ENCODE peak calls at places on chromosome 17, in five cellular contexts. W is G401, O is C1 segment of cervical spinal cord, M is adipocyte, I is T-helper 2 cell. S is an unnamed sample.

GRCh38 chr17:50443492-50444051 is 17.6 kb downstream of the ACSF2 start:
- DNase-seq in W (peak), O (no peak), M (peak), I (no peak), S (no peak)

GRCh38 chr17:18117533-18117932 is 9.0 kb downstream of the MYO15A start:
- DNase-seq in W (no peak), O (no peak), M (no peak), I (no peak), S (no peak)

GRCh38 chr17:5676012-5676411 is 91.7 kb upstream of the NLRP1 start:
- DNase-seq in W (peak), O (no peak), M (peak), I (no peak), S (no peak)

GRCh38 chr17:50950002-50950877 is 84.1 kb upstream of the TOB1 start:
- DNase-seq in W (peak), O (peak), M (peak), I (peak), S (no peak)

GRCh38 chr17:50806141-50806643 is 29.2 kb upstream of the WFIKKN2 start:
- DNase-seq in W (peak), O (no peak), M (no peak), I (no peak), S (peak)

GRCh38 chr17:80009391-80010282 is 26.0 kb downstream of the TBC1D16 start:
- DNase-seq in W (no peak), O (no peak), M (no peak), I (no peak), S (no peak)

GRCh38 chr17:29930399-29931010 is 477 bp upstream of the SSH2 start:
- DNase-seq in W (peak), O (no peak), M (peak), I (no peak), S (no peak)

GRCh38 chr17:46866747-46867146 is 15.4 kb downstream of the WNT9B start:
- DNase-seq in W (no peak), O (no peak), M (no peak), I (no peak), S (no peak)

GRCh38 chr17:1324201-1324750 is 44.8 kb downstream of the TRARG1 start:
- DNase-seq in W (no peak), O (no peak), M (no peak), I (peak), S (no peak)

GRCh38 chr17:33647976-33648375 is 354.9 kb upstream of the ASIC2 start:
- DNase-seq in W (peak), O (no peak), M (no peak), I (no peak), S (no peak)

GRCh38 chr17:34519286-34519685 is 60.1 kb upstream of the TMEM132E start:
- DNase-seq in W (no peak), O (no peak), M (no peak), I (no peak), S (no peak)

GRCh38 chr17:59479141-59479540 is 86.3 kb upstream of the DHX40 start:
- DNase-seq in W (no peak), O (no peak), M (no peak), I (no peak), S (no peak)

GRCh38 chr17:52536466-52536865 is 378.0 kb upstream of the CA10 start:
- DNase-seq in W (peak), O (no peak), M (no peak), I (no peak), S (peak)

GRCh38 chr17:48558731-48559608 is 14.1 kb upstream of the HOXB2 start:
- DNase-seq in W (no peak), O (no peak), M (no peak), I (no peak), S (no peak)

GRCh38 chr17:61928101-61928436 is 287 bp upstream of the INTS2 start:
- DNase-seq in W (no peak), O (no peak), M (no peak), I (no peak), S (no peak)

GRCh38 chr17:49287481-49287880 is 56.9 kb upstream of the PHOSPHO1 start:
- DNase-seq in W (no peak), O (no peak), M (no peak), I (no peak), S (no peak)

GRCh38 chr17:3919123-3919624 is 2.9 kb upstream of the P2RX1 start:
- DNase-seq in W (no peak), O (no peak), M (no peak), I (no peak), S (no peak)

GRCh38 chr17:81868674-81869220 is 2.4 kb downstream of the ARHGDIA start:
- DNase-seq in W (no peak), O (no peak), M (peak), I (no peak), S (no peak)

GRCh38 chr17:2212328-2212981 is 91.1 kb downstream of the SMG6 start:
- DNase-seq in W (no peak), O (no peak), M (peak), I (no peak), S (no peak)

GRCh38 chr17:33560165-33560564 is 267.1 kb upstream of the ASIC2 start:
- DNase-seq in W (no peak), O (no peak), M (no peak), I (no peak), S (no peak)

GRCh38 chr17:47279062-47279801 is 25.6 kb downstream of the ITGB3 start:
- DNase-seq in W (no peak), O (peak), M (peak), I (no peak), S (no peak)

GRCh38 chr17:78923660-78924453 is 1.3 kb downstream of the TIMP2 start:
- DNase-seq in W (no peak), O (no peak), M (peak), I (peak), S (no peak)

GRCh38 chr17:77428020-77428781 is 287.4 kb downstream of the SEC14L1 start:
- DNase-seq in W (no peak), O (peak), M (no peak), I (no peak), S (no peak)

GRCh38 chr17:7886227-7887037 is 2.2 kb upstream of the CHD3 start:
- DNase-seq in W (peak), O (no peak), M (peak), I (peak), S (no peak)